ENCODE peak calls at places on chromosomes 1 and 21, in four cellular contexts. V is OCI-LY7, P is ascending aorta, L is A549. C is an unnamed sample.

GRCh38 chr1:164648211-164649080 is 89.5 kb downstream of the PBX1 start:
- DNase-seq in V (no peak), L (peak), P (no peak), C (no peak)

GRCh38 chr1:229129306-229130027 is 141.4 kb upstream of the RAB4A start:
- DNase-seq in L (no peak), P (no peak), V (peak), C (no peak)

GRCh38 chr1:200895801-200896570 is 1.3 kb downstream of the INAVA start:
- DNase-seq in V (no peak), L (no peak), P (no peak), C (no peak)

GRCh38 chr1:215156232-215156631 is 73.7 kb downstream of the KCNK2 start:
- DNase-seq in L (no peak), V (no peak), P (no peak), C (no peak)

GRCh38 chr1:91725961-91726704 is 159.8 kb downstream of the TGFBR3 start:
- DNase-seq in V (no peak), P (no peak), L (no peak), C (peak)

GRCh38 chr1:54221867-54222484 is 22.0 kb downstream of the MRPL37 start:
- DNase-seq in L (no peak), P (no peak), V (no peak), C (peak)

GRCh38 chr21:46108827-46109226 is 10.9 kb downstream of the COL6A2 start:
- DNase-seq in L (no peak), P (no peak), V (no peak), C (no peak)

GRCh38 chr1:100390507-100390906 is 38.2 kb downstream of the CDC14A start:
- DNase-seq in P (no peak), V (no peak), L (no peak), C (no peak)

GRCh38 chr1:21149862-21150432 is 26.8 kb downstream of the EIF4G3 start:
- DNase-seq in P (no peak), L (peak), V (no peak), C (no peak)

GRCh38 chr1:9080704-9081291 is 11.4 kb upstream of the SLC2A5 start:
- DNase-seq in L (no peak), V (peak), P (no peak), C (no peak)

GRCh38 chr1:100528861-100529260 is 9.1 kb upstream of the GPR88 start:
- DNase-seq in V (no peak), L (no peak), P (no peak), C (no peak)

GRCh38 chr1:228295201-228295600 is 87.4 kb downstream of the OBSCN start:
- DNase-seq in L (no peak), P (no peak), V (no peak), C (no peak)

GRCh38 chr1:9905010-9905409 is 5.1 kb downstream of the CTNNBIP1 start:
- DNase-seq in V (no peak), L (no peak), P (no peak), C (no peak)

GRCh38 chr1:222644649-222645005 is 26.7 kb downstream of the MIA3 start:
- DNase-seq in L (no peak), V (no peak), P (no peak), C (no peak)

GRCh38 chr1:83845437-83846071 is 153.4 kb downstream of the TTLL7 start:
- DNase-seq in V (no peak), L (no peak), P (no peak), C (no peak)

GRCh38 chr21:44568667-44569556 is 4.6 kb upstream of the KRTAP10-4 start:
- DNase-seq in L (no peak), P (no peak), V (no peak), C (no peak)

GRCh38 chr1:51070011-51070410 is 32.0 kb upstream of the C1orf185 start:
- DNase-seq in P (no peak), V (no peak), L (no peak), C (no peak)

GRCh38 chr1:117606608-117607261 is 887 bp downstream of the TENT5C start:
- DNase-seq in L (no peak), P (no peak), V (peak), C (peak)

GRCh38 chr1:110672001-110672752 is 2.6 kb downstream of the KCNA3 start:
- DNase-seq in L (no peak), P (no peak), V (peak), C (no peak)

GRCh38 chr1:44688760-44689446 is 14.4 kb downstream of the ARMH1 start:
- DNase-seq in L (no peak), V (no peak), P (no peak), C (no peak)

DNA sequence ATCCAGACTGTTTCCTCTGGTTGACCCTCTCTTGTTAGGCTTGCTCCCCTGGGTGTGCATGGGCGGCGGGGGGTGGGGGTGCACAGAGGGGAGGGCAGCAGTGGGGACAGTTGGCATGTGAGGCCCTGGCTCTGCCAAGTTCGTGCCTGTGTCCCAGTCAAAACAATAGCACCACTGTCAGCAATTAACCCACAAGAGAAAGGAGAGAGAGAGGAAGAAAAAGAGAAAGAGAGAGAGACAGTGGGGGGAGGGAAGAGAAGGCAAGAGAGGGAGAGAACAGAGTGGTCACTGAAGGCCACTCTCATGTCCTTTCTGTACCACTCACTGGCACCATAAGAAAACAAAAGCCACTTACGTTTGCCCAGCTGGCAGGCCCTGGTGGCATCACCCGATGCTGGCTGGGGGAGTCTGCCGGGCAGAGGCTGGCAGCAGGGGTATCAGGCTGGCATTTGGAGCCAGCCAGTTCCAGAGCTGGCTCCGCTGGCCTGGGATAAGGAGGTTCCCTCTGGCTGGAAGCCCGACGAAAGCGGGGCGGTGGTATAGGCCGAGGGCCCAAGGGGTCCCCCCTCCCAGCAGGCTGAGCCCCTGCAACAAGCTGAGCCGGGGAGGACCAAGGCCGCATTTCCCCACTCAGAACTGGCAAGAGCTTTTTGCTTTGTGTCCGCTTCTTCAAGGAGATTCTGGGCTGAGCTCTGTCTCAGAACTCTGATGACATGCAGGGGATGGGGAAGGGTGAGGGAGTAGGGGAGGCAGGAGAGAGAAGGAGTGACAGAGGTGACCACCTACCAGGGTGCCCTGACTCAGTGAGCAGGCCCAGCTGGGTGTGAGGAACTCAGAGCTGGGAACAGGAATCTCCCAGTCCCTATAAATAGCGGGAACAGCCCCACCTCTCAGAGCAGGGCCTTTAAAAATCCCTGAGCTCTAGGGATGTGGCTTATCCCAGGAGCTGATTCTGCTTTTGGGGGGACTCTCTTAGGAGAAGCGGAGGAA is 27.9 kb downstream of the PIK3C2B start:
- DNase-seq in P (peak), V (no peak), L (no peak), C (no peak)
- H3K4me3 ChIP-seq in P (peak), V (no peak), L (no peak), C (no peak)

DNA sequence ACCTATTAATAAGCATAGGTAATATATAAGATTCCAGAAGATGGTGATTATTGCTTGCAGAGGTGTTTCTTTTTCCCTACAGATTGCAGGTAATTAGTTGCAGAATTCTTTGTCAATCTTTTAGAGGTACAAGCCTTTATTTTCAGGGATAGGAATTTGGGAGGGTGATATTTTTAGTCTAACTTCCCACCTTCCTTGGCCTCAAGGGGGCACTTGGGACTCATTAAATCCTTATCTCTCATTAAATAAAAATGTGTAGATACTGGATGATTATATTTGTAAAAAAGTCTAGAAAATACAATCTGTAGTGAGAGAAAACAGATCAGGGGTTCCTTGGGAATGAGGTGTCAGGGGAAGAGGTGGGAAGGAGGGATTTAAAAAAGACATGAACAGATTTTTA is 179.2 kb downstream of the PATJ start:
- DNase-seq in V (no peak), L (no peak), P (no peak), C (no peak)
- TF ChIP-seq CTCF in V (no peak), L (no peak), P (no peak), C (no peak)

DNA sequence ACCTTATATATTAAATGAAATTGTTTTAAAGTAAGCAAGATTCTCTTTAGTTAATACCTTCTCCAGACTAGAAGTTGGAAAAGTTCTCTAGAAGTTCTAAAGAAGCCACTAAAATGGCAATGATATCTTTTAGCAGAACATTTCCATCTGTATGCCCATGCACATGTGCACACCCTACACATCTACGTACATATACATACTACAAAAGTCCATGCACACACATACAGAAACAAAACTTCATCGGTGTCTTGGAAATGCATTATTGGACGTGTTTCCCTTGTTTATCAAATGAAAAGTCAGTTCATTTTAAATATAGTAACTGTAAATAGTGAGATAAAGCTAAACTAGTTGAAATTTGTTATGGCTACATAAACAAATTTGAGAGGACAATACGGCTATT is 114.4 kb downstream of the KCNT2 start:
- DNase-seq in L (no peak), P (no peak), V (no peak), C (no peak)
- H3K4me3 ChIP-seq in L (no peak), P (no peak), V (no peak), C (no peak)

GRCh38 chr1:39116868-39117728 is 87.4 kb upstream of the MACF1 start:
- DNase-seq in V (no peak), P (no peak), L (no peak), C (no peak)

GRCh38 chr1:39115271-39116110 is 89.0 kb upstream of the MACF1 start:
- DNase-seq in P (no peak), L (no peak), V (no peak), C (no peak)

GRCh38 chr1:39122056-39122455 is 82.4 kb upstream of the MACF1 start:
- DNase-seq in L (no peak), V (no peak), P (no peak), C (no peak)

GRCh38 chr1:39116116-39116607 is 88.3 kb upstream of the MACF1 start:
- DNase-seq in P (no peak), V (no peak), L (no peak), C (no peak)

DNA sequence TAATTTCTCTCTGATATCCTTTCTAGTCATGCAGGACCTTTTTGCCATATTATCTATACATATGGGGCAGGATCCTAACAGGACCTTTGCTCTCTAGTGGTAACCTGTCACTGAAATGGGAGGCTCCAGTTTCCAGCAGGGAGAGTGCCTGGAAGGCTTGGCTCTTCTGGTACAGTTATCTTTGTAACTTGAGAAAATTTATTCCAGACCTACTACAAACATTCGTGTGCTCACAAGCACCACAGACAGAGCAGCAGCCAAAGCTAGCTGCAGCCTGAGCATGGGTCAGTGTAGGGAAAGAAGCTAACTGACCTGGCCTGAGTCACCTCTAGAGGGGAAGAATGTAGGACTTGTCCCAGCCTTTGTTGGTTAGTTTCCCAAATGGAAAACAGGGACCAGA is 86.5 kb upstream of the MACF1 start:
- DNase-seq in L (no peak), P (no peak), V (no peak), C (no peak)
- TF ChIP-seq CTCF in L (no peak), P (no peak), V (no peak), C (no peak)

GRCh38 chr1:196651637-196652215 is at the start of gene CFH:
- DNase-seq in V (no peak), P (no peak), L (peak), C (no peak)
- H3K4me3 ChIP-seq in V (no peak), P (peak), L (peak), C (no peak)

GRCh38 chr1:58437623-58438022 is 108.9 kb downstream of the OMA1 start:
- DNase-seq in P (no peak), V (no peak), L (no peak), C (no peak)

GRCh38 chr1:58440696-58441095 is 105.8 kb downstream of the OMA1 start:
- DNase-seq in V (no peak), L (no peak), P (no peak), C (no peak)

GRCh38 chr1:58436615-58437297 is 109.8 kb downstream of the OMA1 start:
- DNase-seq in V (no peak), L (no peak), P (no peak), C (no peak)

GRCh38 chr1:58439946-58440345 is 106.6 kb downstream of the OMA1 start:
- DNase-seq in L (no peak), V (no peak), P (no peak), C (no peak)

GRCh38 chr1:58438468-58438867 is 108.1 kb downstream of the OMA1 start:
- DNase-seq in P (no peak), L (no peak), V (no peak), C (no peak)
- TF ChIP-seq CTCF in P (no peak), L (no peak), V (no peak), C (no peak)

DNA sequence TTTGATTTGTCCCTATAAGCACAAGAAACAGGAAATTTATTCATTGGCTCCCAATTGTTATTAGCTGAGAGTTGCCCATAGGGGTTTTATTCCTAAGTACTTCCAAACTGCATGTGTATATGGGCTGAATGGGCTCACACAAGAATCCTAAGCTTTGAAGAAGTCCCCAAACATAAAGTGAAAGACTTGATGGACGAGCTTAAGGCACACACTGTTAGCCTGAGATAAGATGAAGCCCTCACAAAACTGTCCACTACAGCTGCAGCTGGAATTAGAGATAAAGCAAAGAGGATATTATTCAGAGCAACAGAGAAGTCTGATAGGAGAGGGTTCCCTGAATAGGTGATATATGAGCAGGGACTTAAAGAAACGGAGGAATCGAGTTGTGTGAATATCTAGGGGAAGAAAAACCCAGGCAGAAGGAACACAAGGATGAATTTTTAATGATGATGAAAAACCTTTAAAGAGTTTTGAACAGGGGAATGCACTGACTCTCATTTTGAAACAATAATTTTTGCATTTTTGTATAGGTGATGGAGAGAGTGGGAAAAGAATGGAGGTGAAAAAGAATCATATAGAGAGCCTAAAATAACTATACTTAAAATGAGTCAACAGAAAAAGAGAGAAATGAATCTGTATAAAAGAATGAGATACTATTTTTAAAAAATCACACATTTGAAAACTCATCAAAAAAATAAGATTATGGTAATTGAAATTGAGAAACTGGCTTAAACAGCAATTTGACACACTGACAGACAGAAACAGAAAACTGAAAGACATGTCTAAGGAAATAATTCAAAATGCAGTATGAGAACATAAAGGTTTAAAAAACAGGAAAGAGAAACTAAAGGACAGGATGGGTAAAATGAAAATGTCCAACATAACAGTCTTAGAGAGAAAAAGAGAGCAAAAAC is 133.6 kb upstream of the POGK start:
- DNase-seq in P (no peak), V (no peak), L (no peak), C (no peak)
- H3K4me3 ChIP-seq in P (no peak), V (no peak), L (no peak), C (no peak)

C was measured in lower leg skin.